ENCODE peak calls at places on chromosomes 12 and 14, in ten cellular contexts. U, V, I, L, E, Q, C, B, D and H are unnamed samples.
A peak's percentile ranks its signal among the peaks of the same experiment; 100 is the strongest.

GRCh38 chr12:39239484-39240143 is 203.3 kb downstream of the KIF21A start:
- DNase-seq in D (peak; percentile 35), L (no peak), I (no peak), U (no peak), C (no peak), E (no peak), B (no peak), Q (no peak), V (no peak), H (no peak)

GRCh38 chr14:89056394-89056793 is 231.9 kb downstream of the TTC8 start:
- DNase-seq in B (no peak), V (no peak), I (no peak), L (no peak), E (no peak), C (no peak), Q (no peak), D (no peak), U (no peak), H (no peak)

GRCh38 chr12:88291498-88292131 is 149.5 kb downstream of the TMTC3 start:
- DNase-seq in L (no peak), V (no peak), Q (no peak), D (no peak), E (no peak), I (no peak), B (no peak), C (no peak), U (no peak), H (no peak)

GRCh38 chr12:54546511-54546910 is 2.9 kb upstream of the PDE1B start:
- DNase-seq in D (no peak), V (no peak), E (no peak), C (no peak), U (peak; percentile 33), I (no peak), Q (no peak), L (no peak), B (no peak), H (no peak)

GRCh38 chr12:120504587-120504986 is 8.7 kb downstream of the DYNLL1 start:
- DNase-seq in L (no peak), E (no peak), Q (no peak), V (no peak), I (no peak), B (no peak), D (no peak), U (no peak), C (no peak), H (no peak)

GRCh38 chr14:61607570-61608244 is 87.6 kb upstream of the HIF1A start:
- DNase-seq in C (no peak), V (no peak), B (peak; percentile 82), I (no peak), L (no peak), E (no peak), U (peak; percentile 46), D (no peak), Q (no peak), H (no peak)

GRCh38 chr14:104660597-104660996 is 28.8 kb upstream of the INF2 start:
- DNase-seq in I (no peak), B (no peak), E (no peak), L (no peak), D (no peak), Q (no peak), U (no peak), V (no peak), C (peak; percentile 72), H (no peak)

GRCh38 chr14:105525861-105526780 is at the start of gene TMEM121:
- DNase-seq in Q (no peak), D (no peak), U (peak; percentile 60), B (no peak), I (no peak), V (peak; percentile 71), L (no peak), C (no peak), E (no peak), H (no peak)

GRCh38 chr12:93378373-93379310 is 917 bp downstream of the NUDT4 start:
- DNase-seq in E (no peak), L (no peak), I (no peak), V (peak; percentile 82), Q (no peak), D (peak; percentile 80), B (peak; percentile 41), C (peak; percentile 57), U (peak; percentile 81), H (no peak)

GRCh38 chr12:71282925-71283324 is 125.1 kb upstream of the TSPAN8 start:
- DNase-seq in L (no peak), C (no peak), Q (no peak), V (no peak), D (no peak), I (no peak), E (no peak), B (no peak), U (no peak), H (no peak)

GRCh38 chr14:94367896-94368590 is 20.4 kb downstream of the SERPINA1 start:
- DNase-seq in C (no peak), U (no peak), B (no peak), I (no peak), V (no peak), Q (no peak), E (no peak), D (no peak), L (no peak), H (no peak)

GRCh38 chr12:11815397-11815796 is 165.9 kb downstream of the ETV6 start:
- DNase-seq in U (no peak), C (no peak), Q (no peak), V (no peak), I (no peak), D (no peak), E (no peak), B (no peak), L (no peak), H (no peak)

GRCh38 chr12:105507311-105508035 is 177.0 kb downstream of the C12orf75 start:
- DNase-seq in U (peak; percentile 80), L (no peak), D (peak; percentile 49), V (no peak), E (no peak), C (no peak), Q (no peak), B (no peak), I (no peak), H (no peak)

GRCh38 chr12:57235012-57235727 is 5.7 kb downstream of the SHMT2 start:
- DNase-seq in Q (peak; percentile 76), I (no peak), C (no peak), B (no peak), V (no peak), D (peak; percentile 70), E (peak; percentile 53), U (peak; percentile 88), L (no peak), H (no peak)

GRCh38 chr12:40714636-40715035 is 22.4 kb downstream of the CNTN1 start:
- DNase-seq in Q (no peak), I (no peak), C (no peak), L (no peak), D (no peak), E (no peak), U (no peak), V (no peak), B (no peak), H (no peak)

GRCh38 chr12:56398324-56398723 is 35.7 kb upstream of the APOF start:
- DNase-seq in E (no peak), V (no peak), Q (no peak), L (no peak), C (no peak), D (no peak), U (no peak), B (no peak), I (no peak), H (no peak)

GRCh38 chr12:110135012-110135411 is 10.9 kb downstream of the IFT81 start:
- DNase-seq in D (peak; percentile 32), U (no peak), E (no peak), I (no peak), L (no peak), V (peak; percentile 64), C (no peak), B (no peak), Q (no peak), H (no peak)

GRCh38 chr14:90503582-90503981 is 106.8 kb downstream of the CALM1 start:
- DNase-seq in I (no peak), Q (peak; percentile 58), L (no peak), U (no peak), V (no peak), B (no peak), E (peak; percentile 60), C (no peak), D (no peak), H (no peak)

GRCh38 chr12:106301241-106301610 is 1.3 kb upstream of the TCP11L2 start:
- DNase-seq in Q (no peak), V (peak; percentile 58), I (no peak), L (no peak), B (no peak), D (peak; percentile 19), E (no peak), U (no peak), C (no peak), H (no peak)

GRCh38 chr14:92755495-92755894 is 7.1 kb upstream of the LGMN start:
- DNase-seq in Q (no peak), I (no peak), V (no peak), D (no peak), C (no peak), U (no peak), E (no peak), B (no peak), L (no peak), H (no peak)

GRCh38 chr12:88516811-88517210 is 63.5 kb downstream of the KITLG start:
- DNase-seq in Q (no peak), I (no peak), L (no peak), D (no peak), V (no peak), E (no peak), C (no peak), U (no peak), B (no peak), H (no peak)

GRCh38 chr12:64082866-64083268 is 139.2 kb downstream of the KICS2 start:
- DNase-seq in B (no peak), I (no peak), V (no peak), L (no peak), E (no peak), C (no peak), Q (peak; percentile 71), U (no peak), D (no peak), H (no peak)

GRCh38 chr14:100586520-100587247 is 533 bp downstream of the BEGAIN start:
- DNase-seq in D (no peak), Q (no peak), U (peak; percentile 64), V (peak; percentile 43), E (no peak), L (peak; percentile 70), I (peak; percentile 15), B (peak; percentile 48), C (no peak), H (no peak)

GRCh38 chr12:70059373-70059772 is 183.9 kb upstream of the CNOT2 start:
- DNase-seq in L (no peak), I (no peak), Q (no peak), B (no peak), E (no peak), C (no peak), D (no peak), V (peak; percentile 22), U (no peak), H (no peak)

GRCh38 chr14:55752580-55753365 is 172.8 kb downstream of the KTN1 start:
- DNase-seq in U (no peak), V (peak; percentile 62), C (no peak), E (peak; percentile 83), L (no peak), I (no peak), Q (peak; percentile 82), D (peak; percentile 61), B (no peak), H (peak; percentile 76)

GRCh38 chr12:57086951-57087688 is 1.8 kb upstream of the NAB2 start:
- DNase-seq in I (no peak), C (peak; percentile 80), B (peak; percentile 32), D (peak; percentile 92), V (peak; percentile 97), Q (no peak), L (peak; percentile 93), U (peak; percentile 90), E (peak; percentile 89), H (peak; percentile 79)

GRCh38 chr12:10310926-10311705 is 3.4 kb downstream of the KLRD1 start:
- DNase-seq in U (no peak), I (no peak), Q (no peak), V (peak; percentile 8), E (no peak), C (no peak), L (no peak), B (no peak), D (peak; percentile 8), H (no peak)

GRCh38 chr14:72560331-72560730 is 333.6 kb downstream of the DPF3 start:
- DNase-seq in U (no peak), D (no peak), E (no peak), Q (no peak), B (no peak), V (no peak), C (no peak), L (no peak), I (no peak), H (no peak)